ENCODE peak calls at places on chromosomes 5 and 9, in seven cellular contexts. U, S, A, C, D, I and K are unnamed samples.
A peak's percentile ranks its signal among the peaks of the same experiment; 100 is the strongest.

GRCh38 chr5:67543704-67544103 is 347.1 kb upstream of the CD180 start:
- DNase-seq in U (no peak), S (no peak), A (no peak), C (no peak), D (no peak), I (no peak), K (no peak)

GRCh38 chr5:115398726-115399125 is 102.3 kb upstream of the CCDC112 start:
- DNase-seq in U (no peak), S (no peak), A (no peak), C (no peak), D (no peak), I (no peak), K (no peak)

GRCh38 chr9:121107041-121107440 is 32.3 kb downstream of the CNTRL start:
- DNase-seq in U (peak; percentile 23), S (no peak), A (no peak), C (no peak), D (no peak), I (peak; percentile 39), K (no peak)

GRCh38 chr5:2383678-2384025 is 367.8 kb downstream of the IRX2 start:
- DNase-seq in U (no peak), S (no peak), A (no peak), C (no peak), D (no peak), I (no peak), K (no peak)

GRCh38 chr9:113454914-113455761 is 8.4 kb upstream of the RGS3 start:
- DNase-seq in U (peak; percentile 29), S (no peak), A (no peak), C (no peak), D (no peak), I (no peak), K (no peak)

GRCh38 chr9:133449760-133450159 is 10.0 kb upstream of the CACFD1 start:
- DNase-seq in U (peak; percentile 52), S (no peak), A (no peak), C (no peak), D (no peak), I (no peak), K (no peak)

GRCh38 chr5:88873447-88873846 is 9.5 kb downstream of the MEF2C start:
- DNase-seq in U (no peak), S (no peak), A (no peak), C (no peak), D (no peak), I (no peak), K (no peak)

GRCh38 chr9:103245369-103245768 is 250.2 kb downstream of the CYLC2 start:
- DNase-seq in U (no peak), S (no peak), A (no peak), C (no peak), D (no peak), I (no peak), K (no peak)

GRCh38 chr9:86909388-86909787 is 37.9 kb downstream of the GAS1 start:
- DNase-seq in U (no peak), S (no peak), A (no peak), C (no peak), D (no peak), I (no peak), K (no peak)

GRCh38 chr5:149452665-149453617 is 73.8 kb upstream of the IL17B start:
- DNase-seq in U (peak; percentile 80), S (no peak), A (no peak), C (no peak), D (no peak), I (no peak), K (no peak)

GRCh38 chr9:129467004-129467588 is 153.8 kb downstream of the C9orf50 start:
- DNase-seq in U (no peak), S (no peak), A (no peak), C (no peak), D (no peak), I (no peak), K (no peak)

GRCh38 chr5:132363431-132364112 is 5.9 kb upstream of the SLC22A5 start:
- DNase-seq in U (no peak), S (no peak), A (no peak), C (no peak), D (no peak), I (no peak), K (no peak)

GRCh38 chr5:45113726-45114125 is 305.0 kb downstream of the MRPS30 start:
- DNase-seq in U (no peak), S (no peak), A (no peak), C (no peak), D (no peak), I (no peak), K (no peak)

GRCh38 chr9:83701769-83702168 is 6.0 kb downstream of the UBQLN1 start:
- DNase-seq in U (no peak), S (no peak), A (no peak), C (no peak), D (no peak), I (no peak), K (no peak)